ENCODE peak calls at places on chromosomes 7 and 10, in six cellular contexts. X, U, D, E, Q and R are unnamed samples.

GRCh38 chr7:44867073-44867990 is 18.0 kb downstream of the PURB start:
- DNase-seq in X (peak), U (peak), D (peak), E (no peak), Q (no peak), R (no peak)

GRCh38 chr10:88707429-88708110 is 1.5 kb downstream of the LIPK start:
- DNase-seq in X (peak), U (peak), D (peak), E (no peak), Q (no peak), R (no peak)

GRCh38 chr10:121811386-121811785 is 116.4 kb downstream of the ATE1 start:
- DNase-seq in X (no peak), U (no peak), D (peak), E (no peak), Q (no peak), R (no peak)

GRCh38 chr10:70302292-70302691 is 18.5 kb upstream of the NPFFR1 start:
- DNase-seq in X (no peak), U (no peak), D (no peak), E (no peak), Q (no peak), R (no peak)

GRCh38 chr10:42929236-42929635 is 146.6 kb downstream of the BMS1 start:
- DNase-seq in X (no peak), U (no peak), D (no peak), E (no peak), Q (no peak), R (no peak)

GRCh38 chr7:69277361-69277760 is 320.9 kb upstream of the AUTS2 start:
- DNase-seq in X (no peak), U (no peak), D (no peak), E (no peak), Q (no peak), R (no peak)

GRCh38 chr7:141511370-141512335 is 39.6 kb upstream of the AGK start:
- DNase-seq in X (no peak), U (peak), D (peak), E (no peak), Q (no peak), R (no peak)

GRCh38 chr10:114908896-114909295 is 29.1 kb upstream of the TRUB1 start:
- DNase-seq in X (no peak), U (no peak), D (peak), E (no peak), Q (no peak), R (no peak)

GRCh38 chr10:110410329-110411046 is 87.2 kb upstream of the DUSP5 start:
- DNase-seq in X (peak), U (no peak), D (peak), E (no peak), Q (no peak), R (no peak)

GRCh38 chr7:91424372-91424771 is 160.1 kb downstream of the FZD1 start:
- DNase-seq in X (no peak), U (peak), D (no peak), E (no peak), Q (no peak), R (no peak)

GRCh38 chr7:102836206-102836938 is 76.4 kb upstream of the LRRC17 start:
- DNase-seq in X (peak), U (peak), D (peak), E (no peak), Q (no peak), R (no peak)

GRCh38 chr7:127876393-127876792 is 154.8 kb downstream of the LRRC4 start:
- DNase-seq in X (no peak), U (no peak), D (peak), E (no peak), Q (no peak), R (no peak)

GRCh38 chr7:134804351-134804750 is 24.9 kb downstream of the CALD1 start:
- DNase-seq in X (no peak), U (peak), D (no peak), E (no peak), Q (no peak), R (no peak)

GRCh38 chr10:78292250-78292986 is 258.8 kb downstream of the RPS24 start:
- DNase-seq in X (no peak), U (no peak), D (no peak), E (no peak), Q (no peak), R (no peak)

GRCh38 chr7:12094365-12094921 is 116.7 kb upstream of the TMEM106B start:
- DNase-seq in X (no peak), U (no peak), D (peak), E (no peak), Q (no peak), R (no peak)

GRCh38 chr7:29917583-29917982 is 72.0 kb downstream of the SCRN1 start:
- DNase-seq in X (no peak), U (peak), D (no peak), E (no peak), Q (no peak), R (no peak)

GRCh38 chr7:112481833-112482669 is 1.3 kb downstream of the LSMEM1 start:
- DNase-seq in X (peak), U (peak), D (peak), E (peak), Q (no peak), R (no peak)

GRCh38 chr10:43264987-43265798 is 1.7 kb downstream of the RASGEF1A start:
- DNase-seq in X (no peak), U (no peak), D (no peak), E (no peak), Q (no peak), R (no peak)

GRCh38 chr10:133455196-133455595 is 1.5 kb downstream of the SCART1 start:
- DNase-seq in X (no peak), U (no peak), D (no peak), E (no peak), Q (no peak), R (no peak)

GRCh38 chr10:31209523-31209922 is 109.5 kb upstream of the ZEB1 start:
- DNase-seq in X (no peak), U (no peak), D (no peak), E (no peak), Q (no peak), R (no peak)

GRCh38 chr10:5509691-5510090 is 10.3 kb upstream of the CALML5 start:
- DNase-seq in X (no peak), U (no peak), D (no peak), E (no peak), Q (no peak), R (no peak)

GRCh38 chr10:97140284-97140846 is 45.4 kb downstream of the SLIT1 start:
- DNase-seq in X (no peak), U (no peak), D (no peak), E (no peak), Q (no peak), R (no peak)

GRCh38 chr10:100718197-100718742 is 27.1 kb upstream of the PAX2 start:
- DNase-seq in X (no peak), U (no peak), D (no peak), E (no peak), Q (no peak), R (no peak)

GRCh38 chr10:47169631-47170030 is 130.4 kb upstream of the GDF10 start:
- DNase-seq in X (no peak), U (no peak), D (no peak), E (no peak), Q (no peak), R (no peak)

GRCh38 chr7:24035653-24036414 is 248.2 kb upstream of the NPY start:
- DNase-seq in X (no peak), U (no peak), D (no peak), E (no peak), Q (no peak), R (no peak)

GRCh38 chr7:129298268-129298893 is 73.6 kb downstream of the AHCYL2 start:
- DNase-seq in X (peak), U (peak), D (peak), E (no peak), Q (no peak), R (peak)

GRCh38 chr7:937851-938484 is 16.5 kb downstream of the ADAP1 start:
- DNase-seq in X (no peak), U (no peak), D (no peak), E (no peak), Q (no peak), R (no peak)

GRCh38 chr10:88995156-88995876 is 4.7 kb downstream of the FAS start:
- DNase-seq in X (no peak), U (no peak), D (no peak), E (no peak), Q (no peak), R (no peak)

GRCh38 chr10:125710267-125710563 is 9.3 kb upstream of the EDRF1 start:
- DNase-seq in X (no peak), U (no peak), D (no peak), E (no peak), Q (no peak), R (no peak)
- TF ChIP-seq CTCF in X (no peak), U (no peak), D (no peak), E (no peak), Q (no peak), R (no peak)

DNA sequence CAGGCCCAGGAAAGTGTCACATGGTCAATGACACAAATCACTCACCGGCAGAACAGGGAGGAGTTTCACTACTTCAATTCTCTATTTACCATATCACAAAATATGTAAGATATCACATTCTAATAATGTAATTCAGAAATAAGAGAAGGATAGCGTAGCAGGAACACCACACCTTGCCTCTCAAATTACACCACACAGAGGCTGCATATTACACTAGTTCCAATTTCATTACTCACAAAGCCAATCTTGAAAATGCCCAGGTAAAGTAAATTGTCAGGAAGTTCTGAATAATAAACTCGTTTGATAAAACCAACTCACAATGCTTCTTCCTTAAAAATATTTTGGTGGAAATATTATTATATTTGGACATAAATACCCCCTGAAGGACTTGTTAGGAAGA is 169.1 kb downstream of the CTTNBP2 start:
- DNase-seq in X (no peak), U (no peak), D (peak), E (no peak), Q (no peak), R (no peak)
- H3K4me3 ChIP-seq in X (no peak), U (no peak), D (no peak), E (no peak), Q (no peak), R (no peak)

DNA sequence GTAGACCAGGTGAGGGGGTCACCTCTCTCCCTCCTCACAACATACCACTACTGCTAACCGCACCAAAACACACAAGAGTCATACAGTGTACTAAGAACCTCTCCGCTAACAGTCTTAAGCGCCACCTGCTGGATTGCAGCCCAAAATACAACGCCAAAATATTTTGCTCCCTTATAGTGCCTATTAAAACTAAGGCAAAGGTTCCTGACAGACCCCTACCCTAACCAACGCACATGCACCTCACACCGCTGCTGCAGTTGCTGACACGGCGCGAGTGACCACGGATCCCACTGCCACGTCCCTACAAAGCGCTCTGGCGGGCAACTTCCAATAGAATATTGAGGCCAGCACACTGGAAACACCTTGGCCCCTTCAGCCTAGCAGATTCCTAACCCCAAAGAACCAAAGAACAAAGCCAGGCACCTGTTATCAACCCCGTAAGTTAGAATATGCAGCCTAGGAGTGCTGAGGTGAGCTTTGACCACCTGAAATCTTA is 563.6 kb upstream of the SEMA3D start:
- DNase-seq in X (peak), U (peak), D (peak), E (no peak), Q (no peak), R (peak)
- TF ChIP-seq CTCF in X (peak), U (peak), D (peak), E (peak), Q (peak), R (peak)

GRCh38 chr10:35933491-35933890 is 291.4 kb upstream of the FZD8 start:
- DNase-seq in X (no peak), U (no peak), D (no peak), E (no peak), Q (no peak), R (no peak)
- H3K4me3 ChIP-seq in X (no peak), U (no peak), D (no peak), E (no peak), Q (no peak), R (no peak)